ENCODE peak calls at places on chromosomes 7 and 10, in eight cellular contexts. One of them, this sample, is unnamed.
A peak's percentile ranks its signal among the peaks of the same experiment; 100 is the strongest.

GRCh38 chr7:26910221-26910620 is 45.8 kb upstream of the SKAP2 start:
- DNase-seq in HCEC 1CT: peak; percentile 92
- DNase-seq in upper lobe of right lung: no peak
- DNase-seq in epithelial cell of esophagus: peak; percentile 81
- DNase-seq in ovary: peak; percentile 59
- DNase-seq in T-helper 2 cell: no peak
- DNase-seq in amygdala: no peak
- DNase-seq in cardiac fibroblast: peak; percentile 32
- DNase-seq in this sample: peak; percentile 99

GRCh38 chr7:28939367-28939766 is 18.8 kb downstream of the TRIL start:
- DNase-seq in HCEC 1CT: no peak
- DNase-seq in upper lobe of right lung: no peak
- DNase-seq in epithelial cell of esophagus: no peak
- DNase-seq in ovary: no peak
- DNase-seq in T-helper 2 cell: no peak
- DNase-seq in amygdala: no peak
- DNase-seq in cardiac fibroblast: no peak
- DNase-seq in this sample: no peak

GRCh38 chr10:21047511-21047910 is 150.4 kb upstream of the NEBL start:
- DNase-seq in HCEC 1CT: no peak
- DNase-seq in upper lobe of right lung: no peak
- DNase-seq in epithelial cell of esophagus: no peak
- DNase-seq in ovary: no peak
- DNase-seq in T-helper 2 cell: no peak
- DNase-seq in amygdala: no peak
- DNase-seq in cardiac fibroblast: no peak
- DNase-seq in this sample: no peak

GRCh38 chr10:34186013-34186412 is 629.1 kb downstream of the PARD3 start:
- DNase-seq in HCEC 1CT: no peak
- DNase-seq in upper lobe of right lung: no peak
- DNase-seq in epithelial cell of esophagus: no peak
- DNase-seq in ovary: peak; percentile 36
- DNase-seq in T-helper 2 cell: no peak
- DNase-seq in amygdala: no peak
- DNase-seq in cardiac fibroblast: no peak
- DNase-seq in this sample: no peak

GRCh38 chr10:62911210-62911963 is 95.2 kb upstream of the EGR2 start:
- DNase-seq in HCEC 1CT: no peak
- DNase-seq in upper lobe of right lung: no peak
- DNase-seq in epithelial cell of esophagus: no peak
- DNase-seq in ovary: no peak
- DNase-seq in T-helper 2 cell: no peak
- DNase-seq in amygdala: no peak
- DNase-seq in cardiac fibroblast: peak; percentile 21
- DNase-seq in this sample: no peak

GRCh38 chr10:60235001-60235400 is 154.7 kb downstream of the ANK3 start:
- DNase-seq in HCEC 1CT: no peak
- DNase-seq in upper lobe of right lung: no peak
- DNase-seq in epithelial cell of esophagus: peak; percentile 72
- DNase-seq in ovary: no peak
- DNase-seq in T-helper 2 cell: no peak
- DNase-seq in amygdala: no peak
- DNase-seq in cardiac fibroblast: peak; percentile 62
- DNase-seq in this sample: peak; percentile 34

GRCh38 chr7:39948375-39948774 is 1.7 kb upstream of the CDK13 start:
- DNase-seq in HCEC 1CT: no peak
- DNase-seq in upper lobe of right lung: no peak
- DNase-seq in epithelial cell of esophagus: no peak
- DNase-seq in ovary: peak; percentile 34
- DNase-seq in T-helper 2 cell: no peak
- DNase-seq in amygdala: no peak
- DNase-seq in cardiac fibroblast: no peak
- DNase-seq in this sample: no peak

GRCh38 chr7:121529003-121529402 is 132.9 kb upstream of the FAM3C start:
- DNase-seq in HCEC 1CT: peak; percentile 63
- DNase-seq in upper lobe of right lung: no peak
- DNase-seq in epithelial cell of esophagus: peak; percentile 27
- DNase-seq in ovary: no peak
- DNase-seq in T-helper 2 cell: no peak
- DNase-seq in amygdala: no peak
- DNase-seq in cardiac fibroblast: peak; percentile 61
- DNase-seq in this sample: peak; percentile 55

GRCh38 chr7:82600601-82601000 is 157.0 kb upstream of the CACNA2D1 start:
- DNase-seq in HCEC 1CT: peak; percentile 23
- DNase-seq in upper lobe of right lung: no peak
- DNase-seq in epithelial cell of esophagus: peak; percentile 11
- DNase-seq in ovary: no peak
- DNase-seq in T-helper 2 cell: no peak
- DNase-seq in amygdala: no peak
- DNase-seq in cardiac fibroblast: no peak
- DNase-seq in this sample: no peak

GRCh38 chr7:77699056-77699455 is 2.8 kb downstream of the RSBN1L start:
- DNase-seq in HCEC 1CT: no peak
- DNase-seq in upper lobe of right lung: no peak
- DNase-seq in epithelial cell of esophagus: peak; percentile 17
- DNase-seq in ovary: no peak
- DNase-seq in T-helper 2 cell: no peak
- DNase-seq in amygdala: no peak
- DNase-seq in cardiac fibroblast: no peak
- DNase-seq in this sample: no peak

GRCh38 chr10:11345224-11346054 is 266.0 kb downstream of the USP6NL start:
- DNase-seq in HCEC 1CT: no peak
- DNase-seq in upper lobe of right lung: peak; percentile 68
- DNase-seq in epithelial cell of esophagus: peak; percentile 87
- DNase-seq in ovary: no peak
- DNase-seq in T-helper 2 cell: no peak
- DNase-seq in amygdala: no peak
- DNase-seq in cardiac fibroblast: peak; percentile 17
- DNase-seq in this sample: peak; percentile 65

GRCh38 chr7:37352974-37353948 is 95.4 kb downstream of the ELMO1 start:
- DNase-seq in HCEC 1CT: no peak
- DNase-seq in upper lobe of right lung: no peak
- DNase-seq in epithelial cell of esophagus: no peak
- DNase-seq in ovary: no peak
- DNase-seq in T-helper 2 cell: peak; percentile 60
- DNase-seq in amygdala: no peak
- DNase-seq in cardiac fibroblast: no peak
- DNase-seq in this sample: no peak

GRCh38 chr7:22329816-22330524 is 27.0 kb downstream of the RAPGEF5 start:
- DNase-seq in HCEC 1CT: no peak
- DNase-seq in upper lobe of right lung: no peak
- DNase-seq in epithelial cell of esophagus: no peak
- DNase-seq in ovary: no peak
- DNase-seq in T-helper 2 cell: no peak
- DNase-seq in amygdala: no peak
- DNase-seq in cardiac fibroblast: no peak
- DNase-seq in this sample: no peak

GRCh38 chr10:103651783-103652476 is 158.4 kb downstream of the NEURL1 start:
- DNase-seq in HCEC 1CT: no peak
- DNase-seq in upper lobe of right lung: no peak
- DNase-seq in epithelial cell of esophagus: no peak
- DNase-seq in ovary: peak; percentile 78
- DNase-seq in T-helper 2 cell: no peak
- DNase-seq in amygdala: peak; percentile 46
- DNase-seq in cardiac fibroblast: no peak
- DNase-seq in this sample: no peak

GRCh38 chr7:106775552-106775936 is 89.5 kb upstream of the PIK3CG start:
- DNase-seq in HCEC 1CT: peak; percentile 89
- DNase-seq in upper lobe of right lung: no peak
- DNase-seq in epithelial cell of esophagus: peak; percentile 80
- DNase-seq in ovary: no peak
- DNase-seq in T-helper 2 cell: no peak
- DNase-seq in amygdala: no peak
- DNase-seq in cardiac fibroblast: peak; percentile 57
- DNase-seq in this sample: peak; percentile 92

GRCh38 chr7:142063551-142064442 is 47.7 kb upstream of the MGAM2 start:
- DNase-seq in HCEC 1CT: no peak
- DNase-seq in upper lobe of right lung: no peak
- DNase-seq in epithelial cell of esophagus: no peak
- DNase-seq in ovary: no peak
- DNase-seq in T-helper 2 cell: no peak
- DNase-seq in amygdala: no peak
- DNase-seq in cardiac fibroblast: no peak
- DNase-seq in this sample: peak; percentile 1

GRCh38 chr10:24824536-24824935 is 100.8 kb upstream of the ARHGAP21 start:
- DNase-seq in HCEC 1CT: no peak
- DNase-seq in upper lobe of right lung: no peak
- DNase-seq in epithelial cell of esophagus: no peak
- DNase-seq in ovary: no peak
- DNase-seq in T-helper 2 cell: no peak
- DNase-seq in amygdala: no peak
- DNase-seq in cardiac fibroblast: peak; percentile 37
- DNase-seq in this sample: no peak

GRCh38 chr10:59300386-59300785 is 62.0 kb downstream of the FAM13C start:
- DNase-seq in HCEC 1CT: no peak
- DNase-seq in upper lobe of right lung: no peak
- DNase-seq in epithelial cell of esophagus: no peak
- DNase-seq in ovary: no peak
- DNase-seq in T-helper 2 cell: no peak
- DNase-seq in amygdala: no peak
- DNase-seq in cardiac fibroblast: no peak
- DNase-seq in this sample: no peak

GRCh38 chr7:130566168-130566897 is 74.4 kb downstream of the MEST start:
- DNase-seq in HCEC 1CT: no peak
- DNase-seq in upper lobe of right lung: no peak
- DNase-seq in epithelial cell of esophagus: no peak
- DNase-seq in ovary: no peak
- DNase-seq in T-helper 2 cell: no peak
- DNase-seq in amygdala: no peak
- DNase-seq in cardiac fibroblast: peak; percentile 98
- DNase-seq in this sample: peak; percentile 5

GRCh38 chr10:3856593-3856992 is 71.6 kb upstream of the KLF6 start:
- DNase-seq in HCEC 1CT: no peak
- DNase-seq in upper lobe of right lung: no peak
- DNase-seq in epithelial cell of esophagus: no peak
- DNase-seq in ovary: no peak
- DNase-seq in T-helper 2 cell: no peak
- DNase-seq in amygdala: no peak
- DNase-seq in cardiac fibroblast: no peak
- DNase-seq in this sample: no peak

GRCh38 chr7:48106906-48107659 is 18.0 kb downstream of the UPP1 start:
- DNase-seq in HCEC 1CT: no peak
- DNase-seq in upper lobe of right lung: no peak
- DNase-seq in epithelial cell of esophagus: no peak
- DNase-seq in ovary: no peak
- DNase-seq in T-helper 2 cell: no peak
- DNase-seq in amygdala: no peak
- DNase-seq in cardiac fibroblast: no peak
- DNase-seq in this sample: no peak

GRCh38 chr7:23211542-23211941 is 29.7 kb downstream of the NUP42 start:
- DNase-seq in HCEC 1CT: no peak
- DNase-seq in upper lobe of right lung: no peak
- DNase-seq in epithelial cell of esophagus: no peak
- DNase-seq in ovary: no peak
- DNase-seq in T-helper 2 cell: no peak
- DNase-seq in amygdala: no peak
- DNase-seq in cardiac fibroblast: no peak
- DNase-seq in this sample: no peak